ENCODE peak calls at places on chromosomes 16 and 17, in six cellular contexts. X is cardiac muscle cell, M is GM23338, G is adipocyte, V is PC-3, W is H9. I is an unnamed sample.
A peak's percentile ranks its signal among the peaks of the same experiment; 100 is the strongest.

GRCh38 chr17:8151120-8151640 is 1.0 kb downstream of the PER1 start:
- DNase-seq in M (peak; percentile 77), V (peak; percentile 55), G (peak; percentile 93), X (peak; percentile 94), W (peak; percentile 87), I (peak; percentile 92)

GRCh38 chr17:46063239-46063638 is 64.2 kb downstream of the STH start:
- DNase-seq in V (peak; percentile 86), W (no peak), M (no peak), G (peak; percentile 78), X (no peak), I (peak; percentile 87)

GRCh38 chr16:21971856-21972255 is 18.7 kb downstream of the UQCRC2 start:
- DNase-seq in X (no peak), V (no peak), G (no peak), M (no peak), W (no peak), I (no peak)

GRCh38 chr16:58638148-58639036 is 8.8 kb upstream of the CNOT1 start:
- DNase-seq in X (no peak), W (peak; percentile 72), M (peak; percentile 63), G (peak; percentile 95), V (peak; percentile 74), I (peak; percentile 87)

GRCh38 chr17:43477832-43478634 is 5.7 kb upstream of the DHX8 start:
- DNase-seq in G (no peak), V (no peak), M (no peak), W (no peak), X (no peak), I (no peak)

GRCh38 chr17:66518677-66519076 is 216.3 kb downstream of the PRKCA start:
- DNase-seq in X (no peak), W (no peak), V (no peak), G (no peak), M (peak; percentile 33), I (no peak)

GRCh38 chr16:68954871-68955635 is 111.7 kb downstream of the TANGO6 start:
- DNase-seq in G (no peak), M (no peak), W (no peak), X (no peak), V (no peak), I (no peak)

GRCh38 chr17:7056386-7056785 is 12.5 kb upstream of the SLC16A11 start:
- DNase-seq in W (no peak), G (peak; percentile 21), V (peak; percentile 46), X (no peak), M (no peak), I (no peak)

GRCh38 chr16:89320717-89321501 is 103.4 kb downstream of the ZNF778 start:
- DNase-seq in V (peak; percentile 63), W (peak; percentile 75), X (peak; percentile 47), M (peak; percentile 74), G (no peak), I (peak; percentile 42)

GRCh38 chr16:68013440-68013839 is 2.3 kb downstream of the DPEP2NB start:
- DNase-seq in W (no peak), G (no peak), V (no peak), M (no peak), X (no peak), I (no peak)

GRCh38 chr16:65725156-65725845 is 603.4 kb upstream of the CDH11 start:
- DNase-seq in X (no peak), G (peak; percentile 36), W (no peak), M (no peak), V (peak; percentile 57), I (no peak)

GRCh38 chr16:84478172-84478948 is 26.1 kb downstream of the MEAK7 start:
- DNase-seq in G (peak; percentile 35), V (peak; percentile 33), M (no peak), X (no peak), W (no peak), I (peak; percentile 87)

GRCh38 chr16:48126801-48127644 is 28.8 kb downstream of the ABCC12 start:
- DNase-seq in X (peak; percentile 5), M (no peak), G (peak; percentile 90), W (no peak), V (peak; percentile 92), I (peak; percentile 95)

GRCh38 chr16:11619327-11619851 is 32.7 kb upstream of the LITAF start:
- DNase-seq in G (no peak), X (no peak), W (no peak), M (no peak), V (no peak), I (no peak)

GRCh38 chr17:79602621-79603020 is 8.2 kb downstream of the RBFOX3 start:
- DNase-seq in X (no peak), G (no peak), M (no peak), W (no peak), V (no peak), I (no peak)

GRCh38 chr16:22091721-22092120 is 620 bp upstream of the VWA3A start:
- DNase-seq in M (no peak), W (no peak), X (no peak), V (peak; percentile 71), G (no peak), I (no peak)

GRCh38 chr17:61410555-61411089 is 11.0 kb downstream of the TBX2 start:
- DNase-seq in X (peak; percentile 89), W (peak; percentile 93), V (no peak), G (peak; percentile 95), M (peak; percentile 91), I (peak; percentile 94)

GRCh38 chr17:32805029-32805976 is 71.6 kb downstream of the MYO1D start:
- DNase-seq in V (peak; percentile 62), G (no peak), M (no peak), W (no peak), X (no peak), I (no peak)

GRCh38 chr16:17633146-17633966 is 162.6 kb upstream of the XYLT1 start:
- DNase-seq in V (no peak), G (no peak), M (no peak), X (no peak), W (no peak), I (no peak)

GRCh38 chr16:85279874-85280545 is 167.7 kb upstream of the CIBAR2 start:
- DNase-seq in X (no peak), M (no peak), V (no peak), W (no peak), G (no peak), I (no peak)

GRCh38 chr16:50616883-50617629 is 64.1 kb downstream of the SNX20 start:
- DNase-seq in W (no peak), V (no peak), G (no peak), M (peak; percentile 28), X (peak; percentile 39), I (peak; percentile 17)

GRCh38 chr16:64412578-64413280 is 709.1 kb downstream of the CDH11 start:
- DNase-seq in G (peak; percentile 54), X (no peak), M (no peak), V (peak; percentile 37), W (no peak), I (peak; percentile 81)

GRCh38 chr16:86033016-86033474 is 134.1 kb downstream of the IRF8 start:
- DNase-seq in W (peak; percentile 49), V (no peak), G (peak; percentile 12), M (peak; percentile 33), X (no peak), I (peak; percentile 43)

GRCh38 chr17:37483311-37484039 is 6.2 kb upstream of the DUSP14 start:
- DNase-seq in X (no peak), V (no peak), W (no peak), G (peak; percentile 77), M (peak; percentile 56), I (peak; percentile 75)

GRCh38 chr17:52271781-52272180 is 113.3 kb upstream of the CA10 start:
- DNase-seq in W (no peak), G (no peak), M (no peak), X (no peak), V (no peak), I (no peak)

GRCh38 chr17:58307468-58308172 is 21.0 kb downstream of the TSPOAP1 start:
- DNase-seq in X (no peak), M (no peak), V (no peak), G (no peak), W (peak; percentile 40), I (no peak)

GRCh38 chr17:64041912-64042311 is 21.5 kb upstream of the ICAM2 start:
- DNase-seq in X (no peak), W (no peak), G (no peak), M (no peak), V (no peak), I (no peak)

GRCh38 chr16:75648265-75649076 is 898 bp downstream of the TERF2IP start:
- DNase-seq in V (peak; percentile 47), G (peak; percentile 90), X (peak; percentile 85), M (peak; percentile 91), W (peak; percentile 81), I (peak; percentile 74)

DNA sequence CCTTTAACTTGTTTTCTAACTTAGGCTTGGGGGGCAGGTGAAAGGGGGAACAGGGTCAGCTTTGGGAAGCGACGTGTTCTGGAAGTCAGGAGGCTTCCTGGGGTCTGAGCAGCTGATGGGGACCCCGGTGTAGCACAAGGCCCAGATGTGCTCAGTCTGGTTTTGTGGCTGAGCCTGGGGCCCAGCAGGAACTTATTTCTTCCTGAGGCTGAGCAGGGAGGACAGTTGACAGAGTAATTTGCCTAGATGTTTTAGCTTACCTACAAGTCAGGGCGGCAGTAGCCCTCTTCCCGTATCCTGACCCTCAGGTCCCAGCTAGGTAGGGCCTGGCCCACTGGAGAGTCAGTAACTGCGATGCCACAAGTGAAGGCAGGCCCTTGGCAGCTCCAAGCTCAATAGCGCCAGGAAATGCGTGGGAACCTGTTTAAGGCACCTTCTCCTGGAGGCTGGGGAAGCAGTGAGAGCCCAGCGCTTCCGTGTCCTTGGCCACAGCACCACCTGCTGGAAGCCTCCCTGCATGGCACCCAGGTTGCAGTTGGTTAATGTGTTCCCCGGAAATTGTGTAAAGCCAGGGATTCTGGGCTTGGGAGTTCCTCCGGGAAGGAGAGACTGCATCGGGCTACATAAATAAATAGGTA is 5.2 kb downstream of the CCR7 start:
- DNase-seq in M (peak; percentile 95), W (peak; percentile 96), X (peak; percentile 91), G (peak; percentile 96), V (peak; percentile 90), I (peak; percentile 96)
- H3K4me1 ChIP-seq in M (peaks cover under 1% of the 10 kb centered on the region), W (no peaks in the 10 kb centered on the region), X (peaks cover 23% of the 10 kb centered on the region), G (peaks cover 58% of the 10 kb centered on the region), V (peaks cover 6% of the 10 kb centered on the region), I (peaks cover 25% of the 10 kb centered on the region)

GRCh38 chr17:3433741-3434140 is at the start of gene OR1E2:
- DNase-seq in G (no peak), W (no peak), M (no peak), V (no peak), X (no peak), I (no peak)
- H3K4me1 ChIP-seq in G (no peaks in the 10 kb centered on the region), W (no peaks in the 10 kb centered on the region), M (peaks cover 12% of the 10 kb centered on the region), V (no peaks in the 10 kb centered on the region), X (no peaks in the 10 kb centered on the region), I (no peaks in the 10 kb centered on the region)

GRCh38 chr16:81502396-81503060 is 57.9 kb downstream of the CMIP start:
- DNase-seq in V (no peak), X (no peak), G (no peak), W (no peak), M (no peak), I (no peak)
- H3K4me1 ChIP-seq in V (peaks cover 31% of the 10 kb centered on the region), X (peaks cover 3% of the 10 kb centered on the region), G (peaks cover 2% of the 10 kb centered on the region), W (no peaks in the 10 kb centered on the region), M (peaks cover 5% of the 10 kb centered on the region), I (peaks cover 6% of the 10 kb centered on the region)

DNA sequence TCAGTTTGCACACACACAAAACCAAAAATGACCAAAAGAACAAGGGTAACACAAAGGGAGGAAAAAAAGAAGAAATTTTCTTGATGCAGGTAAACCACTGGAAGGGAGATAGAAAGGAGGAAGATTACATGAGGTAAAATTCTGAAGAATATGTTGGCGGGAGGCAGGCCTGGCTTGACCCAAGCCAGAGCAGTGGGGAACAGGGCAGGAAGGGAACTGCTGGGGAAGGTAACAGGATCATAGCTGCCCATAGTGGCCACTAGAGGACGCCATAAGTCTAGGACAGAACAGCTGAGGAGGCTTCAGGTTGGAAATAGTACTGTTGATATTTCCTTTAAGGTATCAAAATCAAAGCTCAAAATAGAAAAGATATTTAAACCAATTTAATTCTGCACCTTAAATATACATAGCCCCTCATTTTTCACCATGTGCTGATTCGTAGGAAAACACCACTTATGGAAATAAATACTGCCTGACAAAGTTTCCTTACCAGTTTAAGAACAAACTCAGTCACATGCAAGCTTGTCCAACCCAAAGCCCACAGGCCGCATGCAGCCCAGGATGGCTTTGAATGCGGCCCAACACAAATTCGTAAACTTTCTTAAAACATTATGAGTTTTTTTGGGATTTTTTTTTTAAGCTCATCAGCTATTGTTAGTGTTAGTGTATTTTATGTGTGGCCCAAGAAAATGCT is 15.5 kb downstream of the VPS35 start:
- DNase-seq in G (peak; percentile 76), X (peak; percentile 83), M (peak; percentile 89), W (peak; percentile 63), V (peak; percentile 60), I (peak; percentile 72)
- H3K4me1 ChIP-seq in G (no peaks in the 10 kb centered on the region), X (no peaks in the 10 kb centered on the region), M (no peaks in the 10 kb centered on the region), W (no peaks in the 10 kb centered on the region), V (no peaks in the 10 kb centered on the region), I (no peaks in the 10 kb centered on the region)

I was measured in fibroblast of lung.